ENCODE peak calls at places on chromosome 17, in four cellular contexts. M is uterus, R is cardiac fibroblast, A is HFF-Myc. B is an unnamed sample.

GRCh38 chr17:7841622-7842379 is 7.8 kb downstream of the KDM6B start:
- DNase-seq in M (peak), R (peak), A (no peak), B (peak)

GRCh38 chr17:80502578-80502877 is 26.1 kb upstream of the NPTX1 start:
- DNase-seq in M (no peak), R (no peak), A (no peak), B (no peak)

GRCh38 chr17:74850310-74850709 is 9.4 kb downstream of the GRIN2C start:
- DNase-seq in M (no peak), R (no peak), A (no peak), B (no peak)

GRCh38 chr17:40552806-40553693 is 12.2 kb downstream of the CCR7 start:
- DNase-seq in M (peak), R (no peak), A (no peak), B (no peak)

GRCh38 chr17:76556759-76557367 is 17.0 kb downstream of the PRCD start:
- DNase-seq in M (no peak), R (peak), A (no peak), B (no peak)

GRCh38 chr17:59254742-59255141 is 34.4 kb downstream of the GDPD1 start:
- DNase-seq in M (no peak), R (no peak), A (no peak), B (no peak)

GRCh38 chr17:65177901-65178300 is 40.7 kb downstream of the RGS9 start:
- DNase-seq in M (no peak), R (peak), A (no peak), B (no peak)

GRCh38 chr17:36814958-36815357 is 122.3 kb upstream of the LHX1 start:
- DNase-seq in M (no peak), R (no peak), A (no peak), B (no peak)

GRCh38 chr17:43839670-43840101 is 6.7 kb upstream of the MPP3 start:
- DNase-seq in M (no peak), R (no peak), A (no peak), B (no peak)

GRCh38 chr17:74806334-74806733 is 30.2 kb upstream of the NAT9 start:
- DNase-seq in M (no peak), R (no peak), A (no peak), B (no peak)

GRCh38 chr17:55845385-55845784 is 94.5 kb downstream of the PCTP start:
- DNase-seq in M (peak), R (peak), A (peak), B (peak)

GRCh38 chr17:2709173-2709661 is 2.3 kb downstream of the CLUH start:
- DNase-seq in M (no peak), R (no peak), A (no peak), B (no peak)

GRCh38 chr17:602436-602835 is 112.2 kb downstream of the VPS53 start:
- DNase-seq in M (no peak), R (no peak), A (no peak), B (no peak)

GRCh38 chr17:21500064-21500463 is 123.9 kb downstream of the KCNJ12 start:
- DNase-seq in M (no peak), R (no peak), A (no peak), B (no peak)

GRCh38 chr17:44105483-44105882 is 18.0 kb downstream of the HDAC5 start:
- DNase-seq in M (no peak), R (no peak), A (no peak), B (no peak)

GRCh38 chr17:43702636-43703035 is 40.9 kb upstream of the MEOX1 start:
- DNase-seq in M (no peak), R (no peak), A (no peak), B (no peak)

GRCh38 chr17:58310511-58311428 is 17.8 kb downstream of the TSPOAP1 start:
- DNase-seq in M (no peak), R (no peak), A (no peak), B (peak)

GRCh38 chr17:43766413-43767052 is 7.9 kb upstream of the SOST start:
- DNase-seq in M (peak), R (peak), A (no peak), B (peak)

GRCh38 chr17:15392326-15392739 is 50.9 kb upstream of the TEKT3 start:
- DNase-seq in M (no peak), R (peak), A (peak), B (no peak)

GRCh38 chr17:63701477-63702222 is 1.7 kb upstream of the LIMD2 start:
- DNase-seq in M (no peak), R (no peak), A (no peak), B (no peak)

GRCh38 chr17:17056167-17056562 is 13.9 kb downstream of the MPRIP start:
- DNase-seq in M (no peak), R (no peak), A (no peak), B (peak)

GRCh38 chr17:3794890-3795757 is 5.9 kb downstream of the ITGAE start:
- DNase-seq in M (no peak), R (no peak), A (no peak), B (no peak)

GRCh38 chr17:19753049-19753444 is 4.9 kb upstream of the ALDH3A1 start:
- DNase-seq in M (no peak), R (peak), A (peak), B (no peak)

GRCh38 chr17:29769225-29769624 is 146.5 kb upstream of the CORO6 start:
- DNase-seq in M (no peak), R (no peak), A (no peak), B (no peak)

GRCh38 chr17:1976683-1977064 is 48.5 kb downstream of the RTN4RL1 start:
- DNase-seq in M (no peak), R (no peak), A (no peak), B (no peak)

GRCh38 chr17:64622931-64623654 is 39.0 kb downstream of the SMURF2 start:
- DNase-seq in M (no peak), R (peak), A (peak), B (no peak)

GRCh38 chr17:57574040-57574513 is 171.0 kb downstream of the CCDC182 start:
- DNase-seq in M (peak), R (peak), A (no peak), B (no peak)

GRCh38 chr17:44376124-44376523 is 12.5 kb upstream of the FAM171A2 start:
- DNase-seq in M (no peak), R (peak), A (no peak), B (peak)

GRCh38 chr17:66393038-66393437 is 90.6 kb downstream of the PRKCA start:
- DNase-seq in M (no peak), R (no peak), A (no peak), B (no peak)

GRCh38 chr17:5557485-5557884 is 26.8 kb downstream of the NLRP1 start:
- DNase-seq in M (no peak), R (peak), A (peak), B (no peak)

GRCh38 chr17:77493238-77493812 is 352.6 kb downstream of the SEC14L1 start:
- DNase-seq in M (peak), R (no peak), A (no peak), B (no peak)

GRCh38 chr17:43359469-43360105 is 39.2 kb upstream of the ARL4D start:
- DNase-seq in M (no peak), R (no peak), A (no peak), B (no peak)

GRCh38 chr17:21041753-21042433 is 918 bp downstream of the USP22 start:
- DNase-seq in M (peak), R (peak), A (peak), B (peak)

GRCh38 chr17:66855204-66855603 is 20.3 kb downstream of the CACNG5 start:
- DNase-seq in M (no peak), R (no peak), A (no peak), B (no peak)

DNA sequence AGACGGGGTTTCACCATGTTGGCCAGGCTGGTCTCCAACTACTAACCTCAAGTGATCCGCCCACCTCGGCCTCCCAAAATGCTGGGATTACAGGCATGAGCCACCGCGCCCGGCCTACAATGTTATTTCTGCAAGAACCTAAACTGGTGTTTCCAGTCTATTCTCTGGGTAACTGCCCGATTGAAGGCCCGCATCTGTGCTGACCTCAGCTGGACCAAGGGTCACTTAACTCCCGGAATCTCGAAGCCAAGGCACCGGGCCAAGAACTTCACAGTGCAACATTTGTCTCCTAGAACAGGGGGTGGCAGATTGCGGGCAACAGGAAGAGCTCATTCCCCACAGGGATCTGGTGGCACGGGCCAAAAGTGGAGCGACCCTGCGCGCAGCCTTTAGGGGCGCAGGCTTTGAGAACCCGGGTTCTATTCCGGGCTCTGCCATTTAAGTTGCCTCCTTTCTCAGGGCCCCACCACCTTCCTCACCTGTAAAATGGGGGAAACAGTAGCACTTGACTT is 785 bp downstream of the SHMT1 start:
- DNase-seq in M (peak), R (peak), A (no peak), B (no peak)
- TF ChIP-seq CTCF in M (no peak), R (no peak), A (no peak), B (no peak)

DNA sequence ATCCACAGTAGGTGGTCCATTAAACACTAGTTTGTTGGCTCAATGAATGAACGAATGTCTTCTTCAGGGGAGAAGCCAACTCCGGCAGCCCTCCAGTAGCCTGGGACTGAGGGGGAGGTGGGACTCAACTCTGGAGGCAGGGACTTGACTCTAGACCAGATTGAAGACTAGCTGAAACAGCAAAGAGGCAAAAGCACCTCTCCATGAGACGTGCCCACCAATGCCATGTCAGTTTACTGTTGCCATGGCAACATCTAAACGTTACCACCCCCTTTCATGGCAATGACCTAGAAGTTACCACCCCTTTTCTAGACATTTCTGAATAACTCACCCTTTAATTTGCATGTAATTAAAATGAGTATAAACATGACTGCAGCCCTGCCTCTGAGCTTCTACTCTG is 91.8 kb downstream of the ASIC2 start:
- DNase-seq in M (no peak), R (no peak), A (no peak), B (no peak)
- TF ChIP-seq CTCF in M (no peak), R (no peak), A (no peak), B (no peak)

GRCh38 chr17:9002610-9003354 is 18.5 kb upstream of the NTN1 start:
- DNase-seq in M (peak), R (no peak), A (no peak), B (peak)
- TF ChIP-seq CTCF in M (peak), R (no peak), A (no peak), B (peak)

DNA sequence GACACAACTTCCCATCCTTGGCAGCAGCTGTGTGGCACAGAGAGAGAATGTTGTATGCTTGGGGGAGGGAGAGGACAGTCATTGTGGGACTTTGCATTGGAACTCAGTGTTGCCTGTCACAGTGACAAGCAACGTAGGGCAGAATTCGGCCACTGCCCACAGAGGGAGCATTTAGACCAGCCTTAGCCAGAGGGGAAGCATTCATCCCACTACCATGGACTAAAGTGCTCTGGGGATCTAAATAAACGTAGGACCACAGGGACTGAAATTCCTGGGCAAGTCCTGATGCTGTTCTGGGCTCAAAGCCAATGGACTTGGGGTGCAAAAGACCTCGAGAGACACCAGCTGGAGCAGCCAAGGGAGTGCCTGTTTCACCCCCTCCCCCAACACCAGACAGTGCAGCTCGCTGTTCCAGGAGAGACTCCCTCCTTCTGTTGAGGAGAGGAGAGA is 44.9 kb downstream of the ABCA8 start:
- DNase-seq in M (peak), R (peak), A (no peak), B (no peak)
- TF ChIP-seq CTCF in M (no peak), R (no peak), A (no peak), B (no peak)

GRCh38 chr17:73768691-73769090 is 124.4 kb upstream of the SDK2 start:
- DNase-seq in M (no peak), R (no peak), A (no peak), B (no peak)

GRCh38 chr17:73770115-73770848 is 126.0 kb upstream of the SDK2 start:
- DNase-seq in M (peak), R (peak), A (peak), B (peak)

GRCh38 chr17:73767696-73768095 is 123.5 kb upstream of the SDK2 start:
- DNase-seq in M (no peak), R (no peak), A (no peak), B (no peak)

GRCh38 chr17:73770849-73771229 is 126.6 kb upstream of the SDK2 start:
- DNase-seq in M (no peak), R (no peak), A (no peak), B (no peak)

GRCh38 chr17:73769480-73769879 is 125.2 kb upstream of the SDK2 start:
- DNase-seq in M (no peak), R (no peak), A (no peak), B (no peak)
- TF ChIP-seq CTCF in M (no peak), R (no peak), A (no peak), B (no peak)

GRCh38 chr17:49519781-49520180 is 24.7 kb downstream of the NGFR start:
- DNase-seq in M (no peak), R (no peak), A (no peak), B (peak)

GRCh38 chr17:49521521-49522185 is 26.6 kb downstream of the NGFR start:
- DNase-seq in M (peak), R (no peak), A (no peak), B (no peak)

GRCh38 chr17:49521088-49521450 is 26.0 kb downstream of the NGFR start:
- DNase-seq in M (no peak), R (no peak), A (no peak), B (no peak)

GRCh38 chr17:49522329-49522890 is 27.3 kb downstream of the NGFR start:
- DNase-seq in M (no peak), R (no peak), A (no peak), B (no peak)

GRCh38 chr17:49520386-49521087 is 25.4 kb downstream of the NGFR start:
- DNase-seq in M (no peak), R (no peak), A (no peak), B (no peak)
- TF ChIP-seq CTCF in M (no peak), R (no peak), A (no peak), B (no peak)

GRCh38 chr17:42016952-42017865 is at the start of gene DNAJC7:
- DNase-seq in M (peak), R (peak), A (peak), B (peak)
- TF ChIP-seq CTCF in M (no peak), R (no peak), A (no peak), B (no peak)

GRCh38 chr17:31408586-31408985 is 17.1 kb downstream of the RAB11FIP4 start:
- DNase-seq in M (no peak), R (no peak), A (no peak), B (no peak)
- TF ChIP-seq CTCF in M (no peak), R (no peak), A (no peak), B (no peak)

GRCh38 chr17:42072323-42073187 is 22.2 kb upstream of the C17orf113 start:
- DNase-seq in M (no peak), R (no peak), A (no peak), B (peak)
- TF ChIP-seq CTCF in M (no peak), R (no peak), A (no peak), B (no peak)